ENCODE peak calls at places on chromosomes 11 and 22, in five cellular contexts. Y, M, H, V and I are unnamed samples.

GRCh38 chr11:95671768-95672167 is 117.8 kb downstream of the FAM76B start:
- DNase-seq in V (no peak), Y (peak; percentile 90), H (no peak), M (no peak), I (no peak)

GRCh38 chr11:12473366-12473765 is 96.0 kb downstream of the PARVA start:
- DNase-seq in H (no peak), Y (no peak), M (no peak), V (no peak), I (no peak)

GRCh38 chr22:28344893-28345292 is 334.7 kb downstream of the TTC28 start:
- DNase-seq in V (no peak), M (no peak), H (no peak), Y (peak; percentile 22), I (no peak)

GRCh38 chr11:134643519-134644042 is 231.5 kb upstream of the B3GAT1 start:
- DNase-seq in Y (no peak), H (no peak), V (no peak), M (no peak), I (no peak)

GRCh38 chr11:1353383-1354124 is 36.2 kb upstream of the BRSK2 start:
- DNase-seq in V (no peak), Y (no peak), H (no peak), M (no peak), I (no peak)

GRCh38 chr22:19429950-19430889 is 1.3 kb downstream of the HIRA start:
- DNase-seq in V (no peak), Y (peak; percentile 80), H (peak; percentile 18), M (no peak), I (peak; percentile 43)

GRCh38 chr22:42086051-42086450 is 4.5 kb downstream of the NDUFA6 start:
- DNase-seq in Y (no peak), M (no peak), V (no peak), H (no peak), I (no peak)

GRCh38 chr11:44593194-44593593 is 27.7 kb downstream of the CD82 start:
- DNase-seq in M (no peak), Y (no peak), V (no peak), H (no peak), I (no peak)

GRCh38 chr11:109993786-109994185 is 99.4 kb upstream of the ZC3H12C start:
- DNase-seq in Y (no peak), V (no peak), H (no peak), M (no peak), I (no peak)

GRCh38 chr22:24485608-24486007 is 9.5 kb upstream of the UPB1 start:
- DNase-seq in V (no peak), H (no peak), Y (no peak), M (no peak), I (peak; percentile 18)

GRCh38 chr11:47711816-47712215 is 3.4 kb downstream of the AGBL2 start:
- DNase-seq in M (no peak), H (no peak), Y (peak; percentile 61), V (no peak), I (no peak)

GRCh38 chr22:20456064-20456721 is 18.6 kb upstream of the SCARF2 start:
- DNase-seq in M (peak; percentile 79), V (peak; percentile 27), Y (peak; percentile 85), H (peak; percentile 74), I (peak; percentile 70)

GRCh38 chr22:30396871-30397655 is at the start of gene SEC14L2:
- DNase-seq in H (peak; percentile 40), Y (peak; percentile 39), M (peak; percentile 57), V (peak; percentile 44), I (peak; percentile 37)

GRCh38 chr11:63510360-63511130 is 4.7 kb downstream of the LGALS12 start:
- DNase-seq in V (no peak), Y (peak; percentile 81), H (no peak), M (no peak), I (no peak)

GRCh38 chr11:55942785-55943392 is 6.7 kb upstream of the OR5I1 start:
- DNase-seq in V (no peak), H (peak; percentile 15), M (peak; percentile 2), Y (peak; percentile 4), I (peak; percentile 41)

GRCh38 chr11:41879186-41879738 is 419.8 kb upstream of the LRRC4C start:
- DNase-seq in V (no peak), Y (no peak), H (peak; percentile 83), M (no peak), I (peak; percentile 73)

GRCh38 chr22:38924197-38924952 is 33.0 kb upstream of the APOBEC3A start:
- DNase-seq in H (peak; percentile 84), V (no peak), Y (peak; percentile 96), M (peak; percentile 89), I (peak; percentile 82)

GRCh38 chr22:37703906-37704305 is 7.1 kb downstream of the TRIOBP start:
- DNase-seq in V (no peak), H (no peak), Y (no peak), M (no peak), I (no peak)